ENCODE peak calls at places on chromosomes 6 and 20, in ten cellular contexts. One of them, this sample, is unnamed.

GRCh38 chr20:50943091-50943490 is 11.9 kb upstream of the ADNP start:
- DNase-seq in upper lobe of right lung: no peak
- DNase-seq in stimulated activated CD8-positive, alpha-beta memory T cell treated with anti-CD3 and anti-CD28 coated beads, Interleukin-7, amount 100 ng/mL, for 1 hour: no peak
- DNase-seq in ACHN: no peak
- DNase-seq in ecto neural progenitor cell: no peak
- DNase-seq in activated naive CD4-positive, alpha-beta T cell treated with anti-CD3 and anti-CD28 coated beads, Interleukin-2, amount 10 ng/mL, durations not matched to agents 7 days and 5 days: no peak
- DNase-seq in hepatocyte: no peak
- DNase-seq in stimulated activated CD4-positive, alpha-beta T cell treated with anti-CD3 and anti-CD28 coated beads, Interleukin-1b, Interleukin-23, amount 100 ng/mL, for 4 hours: no peak
- DNase-seq in DMS153: no peak
- DNase-seq in PC-9: no peak
- DNase-seq in this sample: no peak

GRCh38 chr6:23394699-23395098 is 731.3 kb upstream of the NRSN1 start:
- DNase-seq in upper lobe of right lung: no peak
- DNase-seq in stimulated activated CD8-positive, alpha-beta memory T cell treated with anti-CD3 and anti-CD28 coated beads, Interleukin-7, amount 100 ng/mL, for 1 hour: no peak
- DNase-seq in activated naive CD4-positive, alpha-beta T cell treated with anti-CD3 and anti-CD28 coated beads, Interleukin-2, amount 10 ng/mL, durations not matched to agents 7 days and 5 days: no peak
- DNase-seq in ecto neural progenitor cell: no peak
- DNase-seq in DMS153: no peak
- DNase-seq in hepatocyte: no peak
- DNase-seq in PC-9: no peak
- DNase-seq in ACHN: no peak
- DNase-seq in stimulated activated CD4-positive, alpha-beta T cell treated with anti-CD3 and anti-CD28 coated beads, Interleukin-1b, Interleukin-23, amount 100 ng/mL, for 4 hours: no peak
- DNase-seq in this sample: peak

GRCh38 chr6:148700713-148701392 is 46.0 kb upstream of the UST start:
- DNase-seq in PC-9: no peak
- DNase-seq in stimulated activated CD8-positive, alpha-beta memory T cell treated with anti-CD3 and anti-CD28 coated beads, Interleukin-7, amount 100 ng/mL, for 1 hour: no peak
- DNase-seq in hepatocyte: peak
- DNase-seq in ACHN: peak
- DNase-seq in activated naive CD4-positive, alpha-beta T cell treated with anti-CD3 and anti-CD28 coated beads, Interleukin-2, amount 10 ng/mL, durations not matched to agents 7 days and 5 days: peak
- DNase-seq in upper lobe of right lung: no peak
- DNase-seq in stimulated activated CD4-positive, alpha-beta T cell treated with anti-CD3 and anti-CD28 coated beads, Interleukin-1b, Interleukin-23, amount 100 ng/mL, for 4 hours: no peak
- DNase-seq in ecto neural progenitor cell: no peak
- DNase-seq in DMS153: no peak
- DNase-seq in this sample: peak

GRCh38 chr6:33820784-33821183 is 17.0 kb upstream of the MLN start:
- DNase-seq in stimulated activated CD4-positive, alpha-beta T cell treated with anti-CD3 and anti-CD28 coated beads, Interleukin-1b, Interleukin-23, amount 100 ng/mL, for 4 hours: no peak
- DNase-seq in DMS153: no peak
- DNase-seq in ACHN: no peak
- DNase-seq in hepatocyte: no peak
- DNase-seq in PC-9: no peak
- DNase-seq in ecto neural progenitor cell: no peak
- DNase-seq in stimulated activated CD8-positive, alpha-beta memory T cell treated with anti-CD3 and anti-CD28 coated beads, Interleukin-7, amount 100 ng/mL, for 1 hour: no peak
- DNase-seq in activated naive CD4-positive, alpha-beta T cell treated with anti-CD3 and anti-CD28 coated beads, Interleukin-2, amount 10 ng/mL, durations not matched to agents 7 days and 5 days: no peak
- DNase-seq in upper lobe of right lung: no peak
- DNase-seq in this sample: no peak

GRCh38 chr6:163825033-163825432 is 410.5 kb downstream of the QKI start:
- DNase-seq in PC-9: no peak
- DNase-seq in DMS153: no peak
- DNase-seq in stimulated activated CD8-positive, alpha-beta memory T cell treated with anti-CD3 and anti-CD28 coated beads, Interleukin-7, amount 100 ng/mL, for 1 hour: no peak
- DNase-seq in ecto neural progenitor cell: no peak
- DNase-seq in ACHN: peak
- DNase-seq in stimulated activated CD4-positive, alpha-beta T cell treated with anti-CD3 and anti-CD28 coated beads, Interleukin-1b, Interleukin-23, amount 100 ng/mL, for 4 hours: no peak
- DNase-seq in upper lobe of right lung: no peak
- DNase-seq in activated naive CD4-positive, alpha-beta T cell treated with anti-CD3 and anti-CD28 coated beads, Interleukin-2, amount 10 ng/mL, durations not matched to agents 7 days and 5 days: no peak
- DNase-seq in hepatocyte: no peak
- DNase-seq in this sample: no peak

GRCh38 chr20:3679749-3680700 is 1.8 kb downstream of the ADAM33 start:
- DNase-seq in PC-9: no peak
- DNase-seq in stimulated activated CD8-positive, alpha-beta memory T cell treated with anti-CD3 and anti-CD28 coated beads, Interleukin-7, amount 100 ng/mL, for 1 hour: no peak
- DNase-seq in ecto neural progenitor cell: no peak
- DNase-seq in activated naive CD4-positive, alpha-beta T cell treated with anti-CD3 and anti-CD28 coated beads, Interleukin-2, amount 10 ng/mL, durations not matched to agents 7 days and 5 days: no peak
- DNase-seq in hepatocyte: peak
- DNase-seq in stimulated activated CD4-positive, alpha-beta T cell treated with anti-CD3 and anti-CD28 coated beads, Interleukin-1b, Interleukin-23, amount 100 ng/mL, for 4 hours: no peak
- DNase-seq in ACHN: no peak
- DNase-seq in DMS153: no peak
- DNase-seq in upper lobe of right lung: no peak
- DNase-seq in this sample: no peak

GRCh38 chr20:33789109-33789857 is 21.9 kb upstream of the CHMP4B start:
- DNase-seq in PC-9: peak
- DNase-seq in stimulated activated CD8-positive, alpha-beta memory T cell treated with anti-CD3 and anti-CD28 coated beads, Interleukin-7, amount 100 ng/mL, for 1 hour: no peak
- DNase-seq in DMS153: peak
- DNase-seq in ecto neural progenitor cell: no peak
- DNase-seq in hepatocyte: peak
- DNase-seq in stimulated activated CD4-positive, alpha-beta T cell treated with anti-CD3 and anti-CD28 coated beads, Interleukin-1b, Interleukin-23, amount 100 ng/mL, for 4 hours: no peak
- DNase-seq in activated naive CD4-positive, alpha-beta T cell treated with anti-CD3 and anti-CD28 coated beads, Interleukin-2, amount 10 ng/mL, durations not matched to agents 7 days and 5 days: no peak
- DNase-seq in ACHN: peak
- DNase-seq in upper lobe of right lung: peak
- DNase-seq in this sample: no peak

GRCh38 chr6:54291738-54292137 is 16.5 kb upstream of the TINAG start:
- DNase-seq in stimulated activated CD4-positive, alpha-beta T cell treated with anti-CD3 and anti-CD28 coated beads, Interleukin-1b, Interleukin-23, amount 100 ng/mL, for 4 hours: no peak
- DNase-seq in PC-9: no peak
- DNase-seq in upper lobe of right lung: no peak
- DNase-seq in ACHN: peak
- DNase-seq in activated naive CD4-positive, alpha-beta T cell treated with anti-CD3 and anti-CD28 coated beads, Interleukin-2, amount 10 ng/mL, durations not matched to agents 7 days and 5 days: no peak
- DNase-seq in DMS153: no peak
- DNase-seq in stimulated activated CD8-positive, alpha-beta memory T cell treated with anti-CD3 and anti-CD28 coated beads, Interleukin-7, amount 100 ng/mL, for 1 hour: no peak
- DNase-seq in hepatocyte: no peak
- DNase-seq in ecto neural progenitor cell: no peak
- DNase-seq in this sample: no peak

GRCh38 chr6:45832063-45832462 is 183.6 kb downstream of the CLIC5 start:
- DNase-seq in stimulated activated CD8-positive, alpha-beta memory T cell treated with anti-CD3 and anti-CD28 coated beads, Interleukin-7, amount 100 ng/mL, for 1 hour: no peak
- DNase-seq in DMS153: no peak
- DNase-seq in upper lobe of right lung: no peak
- DNase-seq in ecto neural progenitor cell: no peak
- DNase-seq in hepatocyte: no peak
- DNase-seq in stimulated activated CD4-positive, alpha-beta T cell treated with anti-CD3 and anti-CD28 coated beads, Interleukin-1b, Interleukin-23, amount 100 ng/mL, for 4 hours: no peak
- DNase-seq in PC-9: no peak
- DNase-seq in ACHN: no peak
- DNase-seq in activated naive CD4-positive, alpha-beta T cell treated with anti-CD3 and anti-CD28 coated beads, Interleukin-2, amount 10 ng/mL, durations not matched to agents 7 days and 5 days: no peak
- DNase-seq in this sample: no peak

GRCh38 chr6:136173519-136174507 is 76.3 kb downstream of the MTFR2 start:
- DNase-seq in PC-9: no peak
- DNase-seq in ACHN: no peak
- DNase-seq in DMS153: no peak
- DNase-seq in activated naive CD4-positive, alpha-beta T cell treated with anti-CD3 and anti-CD28 coated beads, Interleukin-2, amount 10 ng/mL, durations not matched to agents 7 days and 5 days: peak
- DNase-seq in upper lobe of right lung: no peak
- DNase-seq in stimulated activated CD8-positive, alpha-beta memory T cell treated with anti-CD3 and anti-CD28 coated beads, Interleukin-7, amount 100 ng/mL, for 1 hour: no peak
- DNase-seq in ecto neural progenitor cell: no peak
- DNase-seq in stimulated activated CD4-positive, alpha-beta T cell treated with anti-CD3 and anti-CD28 coated beads, Interleukin-1b, Interleukin-23, amount 100 ng/mL, for 4 hours: no peak
- DNase-seq in hepatocyte: peak
- DNase-seq in this sample: peak

GRCh38 chr20:46060301-46060881 is 29.4 kb downstream of the NCOA5 start:
- DNase-seq in PC-9: no peak
- DNase-seq in stimulated activated CD4-positive, alpha-beta T cell treated with anti-CD3 and anti-CD28 coated beads, Interleukin-1b, Interleukin-23, amount 100 ng/mL, for 4 hours: no peak
- DNase-seq in ecto neural progenitor cell: peak
- DNase-seq in upper lobe of right lung: no peak
- DNase-seq in ACHN: no peak
- DNase-seq in hepatocyte: no peak
- DNase-seq in activated naive CD4-positive, alpha-beta T cell treated with anti-CD3 and anti-CD28 coated beads, Interleukin-2, amount 10 ng/mL, durations not matched to agents 7 days and 5 days: no peak
- DNase-seq in DMS153: peak
- DNase-seq in stimulated activated CD8-positive, alpha-beta memory T cell treated with anti-CD3 and anti-CD28 coated beads, Interleukin-7, amount 100 ng/mL, for 1 hour: no peak
- DNase-seq in this sample: no peak

GRCh38 chr6:36546664-36546957 is 668 bp downstream of the STK38 start:
- DNase-seq in PC-9: no peak
- DNase-seq in upper lobe of right lung: no peak
- DNase-seq in ACHN: no peak
- DNase-seq in activated naive CD4-positive, alpha-beta T cell treated with anti-CD3 and anti-CD28 coated beads, Interleukin-2, amount 10 ng/mL, durations not matched to agents 7 days and 5 days: no peak
- DNase-seq in ecto neural progenitor cell: no peak
- DNase-seq in stimulated activated CD8-positive, alpha-beta memory T cell treated with anti-CD3 and anti-CD28 coated beads, Interleukin-7, amount 100 ng/mL, for 1 hour: no peak
- DNase-seq in hepatocyte: no peak
- DNase-seq in DMS153: no peak
- DNase-seq in stimulated activated CD4-positive, alpha-beta T cell treated with anti-CD3 and anti-CD28 coated beads, Interleukin-1b, Interleukin-23, amount 100 ng/mL, for 4 hours: no peak
- DNase-seq in this sample: no peak

GRCh38 chr6:142683688-142684087 is 261.3 kb downstream of the HIVEP2 start:
- DNase-seq in ACHN: no peak
- DNase-seq in stimulated activated CD8-positive, alpha-beta memory T cell treated with anti-CD3 and anti-CD28 coated beads, Interleukin-7, amount 100 ng/mL, for 1 hour: no peak
- DNase-seq in ecto neural progenitor cell: no peak
- DNase-seq in upper lobe of right lung: no peak
- DNase-seq in stimulated activated CD4-positive, alpha-beta T cell treated with anti-CD3 and anti-CD28 coated beads, Interleukin-1b, Interleukin-23, amount 100 ng/mL, for 4 hours: no peak
- DNase-seq in activated naive CD4-positive, alpha-beta T cell treated with anti-CD3 and anti-CD28 coated beads, Interleukin-2, amount 10 ng/mL, durations not matched to agents 7 days and 5 days: no peak
- DNase-seq in DMS153: no peak
- DNase-seq in PC-9: peak
- DNase-seq in hepatocyte: no peak
- DNase-seq in this sample: no peak

GRCh38 chr6:27096834-27097511 is 150.5 kb upstream of the PRSS16 start:
- DNase-seq in hepatocyte: peak
- DNase-seq in ecto neural progenitor cell: peak
- DNase-seq in stimulated activated CD8-positive, alpha-beta memory T cell treated with anti-CD3 and anti-CD28 coated beads, Interleukin-7, amount 100 ng/mL, for 1 hour: no peak
- DNase-seq in stimulated activated CD4-positive, alpha-beta T cell treated with anti-CD3 and anti-CD28 coated beads, Interleukin-1b, Interleukin-23, amount 100 ng/mL, for 4 hours: peak
- DNase-seq in ACHN: no peak
- DNase-seq in PC-9: peak
- DNase-seq in DMS153: no peak
- DNase-seq in activated naive CD4-positive, alpha-beta T cell treated with anti-CD3 and anti-CD28 coated beads, Interleukin-2, amount 10 ng/mL, durations not matched to agents 7 days and 5 days: peak
- DNase-seq in upper lobe of right lung: peak
- DNase-seq in this sample: peak

GRCh38 chr20:987677-988076 is 14.4 kb downstream of the RSPO4 start:
- DNase-seq in DMS153: no peak
- DNase-seq in PC-9: no peak
- DNase-seq in stimulated activated CD8-positive, alpha-beta memory T cell treated with anti-CD3 and anti-CD28 coated beads, Interleukin-7, amount 100 ng/mL, for 1 hour: no peak
- DNase-seq in stimulated activated CD4-positive, alpha-beta T cell treated with anti-CD3 and anti-CD28 coated beads, Interleukin-1b, Interleukin-23, amount 100 ng/mL, for 4 hours: no peak
- DNase-seq in upper lobe of right lung: no peak
- DNase-seq in activated naive CD4-positive, alpha-beta T cell treated with anti-CD3 and anti-CD28 coated beads, Interleukin-2, amount 10 ng/mL, durations not matched to agents 7 days and 5 days: no peak
- DNase-seq in hepatocyte: no peak
- DNase-seq in ecto neural progenitor cell: no peak
- DNase-seq in ACHN: no peak
- DNase-seq in this sample: no peak

GRCh38 chr6:168450921-168451320 is 9.9 kb downstream of the SMOC2 start:
- DNase-seq in DMS153: peak
- DNase-seq in stimulated activated CD4-positive, alpha-beta T cell treated with anti-CD3 and anti-CD28 coated beads, Interleukin-1b, Interleukin-23, amount 100 ng/mL, for 4 hours: no peak
- DNase-seq in upper lobe of right lung: no peak
- DNase-seq in ecto neural progenitor cell: no peak
- DNase-seq in hepatocyte: no peak
- DNase-seq in activated naive CD4-positive, alpha-beta T cell treated with anti-CD3 and anti-CD28 coated beads, Interleukin-2, amount 10 ng/mL, durations not matched to agents 7 days and 5 days: no peak
- DNase-seq in ACHN: no peak
- DNase-seq in PC-9: no peak
- DNase-seq in stimulated activated CD8-positive, alpha-beta memory T cell treated with anti-CD3 and anti-CD28 coated beads, Interleukin-7, amount 100 ng/mL, for 1 hour: no peak
- DNase-seq in this sample: no peak

GRCh38 chr20:36399147-36399968 is 93.2 kb downstream of the DLGAP4 start:
- DNase-seq in upper lobe of right lung: no peak
- DNase-seq in DMS153: peak
- DNase-seq in stimulated activated CD4-positive, alpha-beta T cell treated with anti-CD3 and anti-CD28 coated beads, Interleukin-1b, Interleukin-23, amount 100 ng/mL, for 4 hours: no peak
- DNase-seq in PC-9: peak
- DNase-seq in ecto neural progenitor cell: peak
- DNase-seq in stimulated activated CD8-positive, alpha-beta memory T cell treated with anti-CD3 and anti-CD28 coated beads, Interleukin-7, amount 100 ng/mL, for 1 hour: no peak
- DNase-seq in ACHN: peak
- DNase-seq in activated naive CD4-positive, alpha-beta T cell treated with anti-CD3 and anti-CD28 coated beads, Interleukin-2, amount 10 ng/mL, durations not matched to agents 7 days and 5 days: peak
- DNase-seq in hepatocyte: peak
- DNase-seq in this sample: peak

GRCh38 chr6:158793432-158793831 is 25.7 kb downstream of the EZR start:
- DNase-seq in upper lobe of right lung: no peak
- DNase-seq in DMS153: no peak
- DNase-seq in activated naive CD4-positive, alpha-beta T cell treated with anti-CD3 and anti-CD28 coated beads, Interleukin-2, amount 10 ng/mL, durations not matched to agents 7 days and 5 days: no peak
- DNase-seq in stimulated activated CD4-positive, alpha-beta T cell treated with anti-CD3 and anti-CD28 coated beads, Interleukin-1b, Interleukin-23, amount 100 ng/mL, for 4 hours: no peak
- DNase-seq in ecto neural progenitor cell: no peak
- DNase-seq in ACHN: peak
- DNase-seq in PC-9: no peak
- DNase-seq in stimulated activated CD8-positive, alpha-beta memory T cell treated with anti-CD3 and anti-CD28 coated beads, Interleukin-7, amount 100 ng/mL, for 1 hour: no peak
- DNase-seq in hepatocyte: peak
- DNase-seq in this sample: peak

GRCh38 chr6:3490622-3490980 is 33.8 kb upstream of the SLC22A23 start:
- DNase-seq in DMS153: no peak
- DNase-seq in ecto neural progenitor cell: no peak
- DNase-seq in activated naive CD4-positive, alpha-beta T cell treated with anti-CD3 and anti-CD28 coated beads, Interleukin-2, amount 10 ng/mL, durations not matched to agents 7 days and 5 days: no peak
- DNase-seq in stimulated activated CD4-positive, alpha-beta T cell treated with anti-CD3 and anti-CD28 coated beads, Interleukin-1b, Interleukin-23, amount 100 ng/mL, for 4 hours: no peak
- DNase-seq in stimulated activated CD8-positive, alpha-beta memory T cell treated with anti-CD3 and anti-CD28 coated beads, Interleukin-7, amount 100 ng/mL, for 1 hour: no peak
- DNase-seq in hepatocyte: no peak
- DNase-seq in PC-9: no peak
- DNase-seq in ACHN: no peak
- DNase-seq in upper lobe of right lung: no peak
- DNase-seq in this sample: no peak

GRCh38 chr6:43076928-43077809 is 1.1 kb downstream of the PTK7 start:
- DNase-seq in PC-9: peak
- DNase-seq in ACHN: peak
- DNase-seq in DMS153: no peak
- DNase-seq in stimulated activated CD8-positive, alpha-beta memory T cell treated with anti-CD3 and anti-CD28 coated beads, Interleukin-7, amount 100 ng/mL, for 1 hour: no peak
- DNase-seq in stimulated activated CD4-positive, alpha-beta T cell treated with anti-CD3 and anti-CD28 coated beads, Interleukin-1b, Interleukin-23, amount 100 ng/mL, for 4 hours: no peak
- DNase-seq in hepatocyte: peak
- DNase-seq in ecto neural progenitor cell: peak
- DNase-seq in activated naive CD4-positive, alpha-beta T cell treated with anti-CD3 and anti-CD28 coated beads, Interleukin-2, amount 10 ng/mL, durations not matched to agents 7 days and 5 days: no peak
- DNase-seq in upper lobe of right lung: peak
- DNase-seq in this sample: no peak

GRCh38 chr6:1264619-1265445 is 47.1 kb upstream of the FOXQ1 start:
- DNase-seq in activated naive CD4-positive, alpha-beta T cell treated with anti-CD3 and anti-CD28 coated beads, Interleukin-2, amount 10 ng/mL, durations not matched to agents 7 days and 5 days: no peak
- DNase-seq in upper lobe of right lung: no peak
- DNase-seq in ACHN: no peak
- DNase-seq in DMS153: no peak
- DNase-seq in ecto neural progenitor cell: no peak
- DNase-seq in stimulated activated CD8-positive, alpha-beta memory T cell treated with anti-CD3 and anti-CD28 coated beads, Interleukin-7, amount 100 ng/mL, for 1 hour: no peak
- DNase-seq in hepatocyte: no peak
- DNase-seq in stimulated activated CD4-positive, alpha-beta T cell treated with anti-CD3 and anti-CD28 coated beads, Interleukin-1b, Interleukin-23, amount 100 ng/mL, for 4 hours: no peak
- DNase-seq in PC-9: no peak
- DNase-seq in this sample: no peak

GRCh38 chr20:43914286-43914685 is 366 bp upstream of the TOX2 start:
- DNase-seq in stimulated activated CD8-positive, alpha-beta memory T cell treated with anti-CD3 and anti-CD28 coated beads, Interleukin-7, amount 100 ng/mL, for 1 hour: no peak
- DNase-seq in activated naive CD4-positive, alpha-beta T cell treated with anti-CD3 and anti-CD28 coated beads, Interleukin-2, amount 10 ng/mL, durations not matched to agents 7 days and 5 days: peak
- DNase-seq in PC-9: peak
- DNase-seq in stimulated activated CD4-positive, alpha-beta T cell treated with anti-CD3 and anti-CD28 coated beads, Interleukin-1b, Interleukin-23, amount 100 ng/mL, for 4 hours: no peak
- DNase-seq in ACHN: no peak
- DNase-seq in ecto neural progenitor cell: peak
- DNase-seq in DMS153: no peak
- DNase-seq in upper lobe of right lung: no peak
- DNase-seq in hepatocyte: no peak
- DNase-seq in this sample: no peak

GRCh38 chr20:62212309-62212708 is 7.8 kb downstream of the HRH3 start:
- DNase-seq in stimulated activated CD4-positive, alpha-beta T cell treated with anti-CD3 and anti-CD28 coated beads, Interleukin-1b, Interleukin-23, amount 100 ng/mL, for 4 hours: no peak
- DNase-seq in stimulated activated CD8-positive, alpha-beta memory T cell treated with anti-CD3 and anti-CD28 coated beads, Interleukin-7, amount 100 ng/mL, for 1 hour: no peak
- DNase-seq in DMS153: no peak
- DNase-seq in PC-9: no peak
- DNase-seq in upper lobe of right lung: no peak
- DNase-seq in activated naive CD4-positive, alpha-beta T cell treated with anti-CD3 and anti-CD28 coated beads, Interleukin-2, amount 10 ng/mL, durations not matched to agents 7 days and 5 days: no peak
- DNase-seq in ACHN: no peak
- DNase-seq in ecto neural progenitor cell: no peak
- DNase-seq in hepatocyte: no peak
- DNase-seq in this sample: no peak

GRCh38 chr20:41776450-41776849 is 158.3 kb upstream of the CHD6 start:
- DNase-seq in stimulated activated CD8-positive, alpha-beta memory T cell treated with anti-CD3 and anti-CD28 coated beads, Interleukin-7, amount 100 ng/mL, for 1 hour: no peak
- DNase-seq in ecto neural progenitor cell: no peak
- DNase-seq in ACHN: no peak
- DNase-seq in hepatocyte: no peak
- DNase-seq in stimulated activated CD4-positive, alpha-beta T cell treated with anti-CD3 and anti-CD28 coated beads, Interleukin-1b, Interleukin-23, amount 100 ng/mL, for 4 hours: no peak
- DNase-seq in PC-9: no peak
- DNase-seq in DMS153: no peak
- DNase-seq in upper lobe of right lung: no peak
- DNase-seq in activated naive CD4-positive, alpha-beta T cell treated with anti-CD3 and anti-CD28 coated beads, Interleukin-2, amount 10 ng/mL, durations not matched to agents 7 days and 5 days: no peak
- DNase-seq in this sample: no peak

GRCh38 chr20:35232575-35232974 is 6.1 kb downstream of the MMP24 start:
- DNase-seq in ACHN: no peak
- DNase-seq in DMS153: no peak
- DNase-seq in ecto neural progenitor cell: no peak
- DNase-seq in PC-9: no peak
- DNase-seq in activated naive CD4-positive, alpha-beta T cell treated with anti-CD3 and anti-CD28 coated beads, Interleukin-2, amount 10 ng/mL, durations not matched to agents 7 days and 5 days: no peak
- DNase-seq in upper lobe of right lung: no peak
- DNase-seq in hepatocyte: no peak
- DNase-seq in stimulated activated CD4-positive, alpha-beta T cell treated with anti-CD3 and anti-CD28 coated beads, Interleukin-1b, Interleukin-23, amount 100 ng/mL, for 4 hours: no peak
- DNase-seq in stimulated activated CD8-positive, alpha-beta memory T cell treated with anti-CD3 and anti-CD28 coated beads, Interleukin-7, amount 100 ng/mL, for 1 hour: no peak
- DNase-seq in this sample: no peak

GRCh38 chr20:58547527-58548475 is 32.6 kb upstream of the APCDD1L start:
- DNase-seq in DMS153: no peak
- DNase-seq in ecto neural progenitor cell: no peak
- DNase-seq in PC-9: no peak
- DNase-seq in hepatocyte: no peak
- DNase-seq in stimulated activated CD4-positive, alpha-beta T cell treated with anti-CD3 and anti-CD28 coated beads, Interleukin-1b, Interleukin-23, amount 100 ng/mL, for 4 hours: no peak
- DNase-seq in ACHN: no peak
- DNase-seq in stimulated activated CD8-positive, alpha-beta memory T cell treated with anti-CD3 and anti-CD28 coated beads, Interleukin-7, amount 100 ng/mL, for 1 hour: no peak
- DNase-seq in activated naive CD4-positive, alpha-beta T cell treated with anti-CD3 and anti-CD28 coated beads, Interleukin-2, amount 10 ng/mL, durations not matched to agents 7 days and 5 days: no peak
- DNase-seq in upper lobe of right lung: no peak
- DNase-seq in this sample: no peak

GRCh38 chr6:129186988-129187387 is 304.1 kb downstream of the LAMA2 start:
- DNase-seq in PC-9: peak
- DNase-seq in upper lobe of right lung: no peak
- DNase-seq in ACHN: peak
- DNase-seq in DMS153: no peak
- DNase-seq in stimulated activated CD4-positive, alpha-beta T cell treated with anti-CD3 and anti-CD28 coated beads, Interleukin-1b, Interleukin-23, amount 100 ng/mL, for 4 hours: no peak
- DNase-seq in stimulated activated CD8-positive, alpha-beta memory T cell treated with anti-CD3 and anti-CD28 coated beads, Interleukin-7, amount 100 ng/mL, for 1 hour: no peak
- DNase-seq in activated naive CD4-positive, alpha-beta T cell treated with anti-CD3 and anti-CD28 coated beads, Interleukin-2, amount 10 ng/mL, durations not matched to agents 7 days and 5 days: no peak
- DNase-seq in ecto neural progenitor cell: no peak
- DNase-seq in hepatocyte: no peak
- DNase-seq in this sample: no peak

GRCh38 chr20:371755-372542 is 8.6 kb upstream of the TRIB3 start:
- DNase-seq in DMS153: peak
- DNase-seq in activated naive CD4-positive, alpha-beta T cell treated with anti-CD3 and anti-CD28 coated beads, Interleukin-2, amount 10 ng/mL, durations not matched to agents 7 days and 5 days: no peak
- DNase-seq in hepatocyte: peak
- DNase-seq in stimulated activated CD4-positive, alpha-beta T cell treated with anti-CD3 and anti-CD28 coated beads, Interleukin-1b, Interleukin-23, amount 100 ng/mL, for 4 hours: no peak
- DNase-seq in PC-9: peak
- DNase-seq in stimulated activated CD8-positive, alpha-beta memory T cell treated with anti-CD3 and anti-CD28 coated beads, Interleukin-7, amount 100 ng/mL, for 1 hour: no peak
- DNase-seq in upper lobe of right lung: peak
- DNase-seq in ACHN: peak
- DNase-seq in ecto neural progenitor cell: no peak
- DNase-seq in this sample: peak